ENCODE peak calls at places on chromosomes 4 and X, in four cellular contexts. M is CD8-positive, alpha-beta memory T cell; K is fibroblast of lung; U is ascending aorta. H is an unnamed sample.

GRCh38 chr4:128570380-128570779 is 239.1 kb upstream of the JADE1 start:
- DNase-seq in U (peak; percentile 80), K (peak; percentile 47), M (no peak), H (no peak)

GRCh38 chr4:137032242-137032641 is 500.1 kb downstream of the PCDH18 start:
- DNase-seq in M (no peak), U (no peak), K (peak; percentile 7), H (no peak)

GRCh38 chr4:138184881-138185280 is 57.3 kb downstream of the SLC7A11 start:
- DNase-seq in U (no peak), K (peak; percentile 60), M (no peak), H (no peak)

GRCh38 chr4:64584981-64585557 is 175.8 kb upstream of the TECRL start:
- DNase-seq in K (peak; percentile 36), U (no peak), M (no peak), H (no peak)

GRCh38 chr4:17577660-17578481 is 873 bp downstream of the LAP3 start:
- DNase-seq in M (no peak), U (peak; percentile 78), K (peak; percentile 23), H (no peak)

GRCh38 chrX:56366901-56367300 is 134.7 kb downstream of the KLF8 start:
- DNase-seq in M (no peak), U (no peak), K (no peak), H (no peak)

GRCh38 chr4:48141048-48141447 is 7.0 kb upstream of the TXK start:
- DNase-seq in K (peak; percentile 70), M (no peak), U (no peak), H (no peak)

GRCh38 chrX:94107981-94108380 is 434.0 kb downstream of the FAM133A start:
- DNase-seq in U (no peak), K (no peak), M (no peak), H (no peak)

GRCh38 chr4:89469930-89470375 is 162.4 kb upstream of the GPRIN3 start:
- DNase-seq in U (no peak), M (no peak), K (peak; percentile 97), H (no peak)

GRCh38 chrX:133880032-133880443 is 105.4 kb downstream of the GPC3 start:
- DNase-seq in M (no peak), U (no peak), K (no peak), H (no peak)

GRCh38 chrX:32137525-32137924 is 1065.7 kb upstream of the FTHL17 start:
- DNase-seq in M (no peak), K (peak; percentile 7), U (no peak), H (no peak)

GRCh38 chr4:143352720-143353119 is 16.0 kb downstream of the GAB1 start:
- DNase-seq in U (no peak), K (no peak), M (no peak), H (no peak)

GRCh38 chr4:48005781-48006180 is 10.7 kb downstream of the CNGA1 start:
- DNase-seq in K (no peak), M (no peak), U (no peak), H (no peak)

GRCh38 chr4:79248610-79249009 is 77.3 kb downstream of the NAA11 start:
- DNase-seq in K (no peak), M (no peak), U (no peak), H (no peak)

GRCh38 chrX:81238166-81238565 is 36.3 kb downstream of the SH3BGRL start:
- DNase-seq in K (no peak), M (no peak), U (no peak), H (no peak)

GRCh38 chrX:81237516-81237915 is 35.6 kb downstream of the SH3BGRL start:
- DNase-seq in U (no peak), K (no peak), M (no peak), H (no peak)

GRCh38 chrX:81241753-81242152 is 39.9 kb downstream of the SH3BGRL start:
- DNase-seq in K (no peak), U (no peak), M (no peak), H (no peak)

GRCh38 chrX:81240701-81241100 is 38.8 kb downstream of the SH3BGRL start:
- DNase-seq in M (no peak), K (no peak), U (no peak), H (no peak)
- H3K27me3 ChIP-seq in M (no peaks in the 10 kb centered on the region), K (no peaks in the 10 kb centered on the region), U (no peaks in the 10 kb centered on the region), H (no peaks in the 10 kb centered on the region)

DNA sequence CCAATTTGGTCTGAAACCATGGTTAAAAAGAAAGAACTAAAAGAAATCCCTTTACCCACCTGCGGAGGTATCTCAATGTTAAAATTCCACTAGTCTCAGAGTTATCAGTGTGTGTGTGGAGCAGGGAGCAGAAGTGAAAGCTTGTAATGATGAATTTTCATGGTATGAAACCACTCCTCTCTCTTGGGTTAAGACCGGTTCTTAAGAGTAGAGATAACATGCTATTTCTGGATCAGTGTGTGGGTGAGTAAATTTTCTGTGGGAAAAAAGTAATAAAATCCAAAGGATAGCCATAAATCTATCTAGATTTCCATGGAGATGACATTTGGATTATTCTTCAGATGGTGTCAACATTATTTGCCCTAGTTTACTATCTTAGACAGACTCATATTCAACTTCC is 3.2 kb downstream of the FGF13 start:
- DNase-seq in U (no peak), K (no peak), M (no peak), H (no peak)
- H3K27me3 ChIP-seq in U (no peaks in the 10 kb centered on the region), K (no peaks in the 10 kb centered on the region), M (no peaks in the 10 kb centered on the region), H (peaks cover 9% of the 10 kb centered on the region)

GRCh38 chrX:20330545-20330944 is 63.8 kb upstream of the RPS6KA3 start:
- DNase-seq in K (no peak), U (no peak), M (no peak), H (no peak)
- H3K27me3 ChIP-seq in K (no peaks in the 10 kb centered on the region), U (no peaks in the 10 kb centered on the region), M (no peaks in the 10 kb centered on the region), H (no peaks in the 10 kb centered on the region)

GRCh38 chrX:13506574-13506973 is 62.8 kb upstream of the EGFL6 start:
- DNase-seq in K (peak; percentile 66), M (peak; percentile 35), U (no peak), H (peak; percentile 33)

GRCh38 chrX:13511557-13512330 is 57.7 kb upstream of the EGFL6 start:
- DNase-seq in K (peak; percentile 9), M (no peak), U (no peak), H (no peak)

GRCh38 chrX:13502590-13502989 is 66.8 kb upstream of the EGFL6 start:
- DNase-seq in K (no peak), U (no peak), M (no peak), H (no peak)

GRCh38 chrX:13507893-13508292 is 61.5 kb upstream of the EGFL6 start:
- DNase-seq in U (no peak), M (no peak), K (no peak), H (no peak)
- H3K27me3 ChIP-seq in U (no peaks in the 10 kb centered on the region), M (no peaks in the 10 kb centered on the region), K (no peaks in the 10 kb centered on the region), H (no peaks in the 10 kb centered on the region)

DNA sequence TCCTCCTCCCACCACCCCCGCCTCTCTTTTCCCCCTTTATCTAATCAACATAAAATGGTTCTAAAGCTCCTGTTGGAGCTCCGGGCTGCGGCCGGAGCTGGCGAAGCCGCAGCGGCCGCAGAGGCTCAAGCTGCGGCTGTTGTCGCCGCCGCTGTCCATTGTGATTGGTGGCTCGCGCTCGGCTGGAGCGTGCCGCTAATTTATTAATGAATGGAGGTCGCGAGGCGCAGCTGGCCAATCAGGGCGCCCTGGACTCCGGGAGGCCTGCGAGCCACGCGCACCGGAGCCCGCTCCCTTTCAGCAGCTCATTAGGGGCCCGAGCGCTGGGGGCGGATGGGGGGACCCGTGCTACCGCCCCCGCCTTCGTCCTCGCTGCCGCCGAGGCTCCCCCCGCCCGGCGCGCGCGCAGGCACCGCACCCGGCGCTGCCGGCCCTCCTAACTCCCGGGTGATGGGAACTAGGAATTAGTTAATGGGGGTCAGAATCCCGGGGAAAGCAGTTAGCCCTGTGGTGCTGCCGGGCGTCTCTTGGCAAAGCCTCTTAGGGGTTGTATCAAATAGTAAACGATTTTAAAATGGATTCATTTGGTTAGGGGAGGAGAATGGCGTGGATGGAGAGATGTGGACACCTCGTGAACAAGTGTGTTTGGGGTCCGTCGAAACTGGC is 554 bp upstream of the NEUROG2 start:
- DNase-seq in K (no peak), U (no peak), M (no peak), H (no peak)
- H3K27me3 ChIP-seq in K (peaks cover 83% of the 10 kb centered on the region), U (peaks cover 55% of the 10 kb centered on the region), M (peaks cover 89% of the 10 kb centered on the region), H (peaks cover 98% of the 10 kb centered on the region)

DNA sequence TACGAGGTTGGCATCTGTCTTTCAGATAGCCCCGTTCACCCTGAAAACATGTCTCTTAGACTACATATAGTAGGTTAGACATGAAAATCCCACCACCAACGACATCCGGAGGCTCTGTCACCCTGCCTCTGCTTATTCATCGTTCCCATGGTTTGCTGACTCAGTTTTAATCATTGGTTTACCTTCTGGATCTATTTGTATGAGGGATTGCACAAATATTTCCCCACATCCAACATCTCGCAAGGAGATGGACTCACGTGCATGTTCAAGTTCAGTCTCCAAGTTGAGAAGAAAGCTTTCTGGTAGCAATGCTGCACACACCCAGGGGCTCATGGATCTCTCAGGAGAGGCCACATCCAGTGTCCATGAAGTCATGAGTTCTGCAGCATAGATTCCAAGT is 10.8 kb downstream of the CETN2 start:
- DNase-seq in U (no peak), M (no peak), K (peak; percentile 32), H (no peak)
- H3K27me3 ChIP-seq in U (no peaks in the 10 kb centered on the region), M (no peaks in the 10 kb centered on the region), K (no peaks in the 10 kb centered on the region), H (peaks cover 10% of the 10 kb centered on the region)

GRCh38 chr4:76896048-76896447 is 1.9 kb downstream of the SOWAHB start:
- DNase-seq in M (no peak), U (no peak), K (no peak), H (no peak)

GRCh38 chr4:76894537-76894936 is 3.4 kb downstream of the SOWAHB start:
- DNase-seq in K (no peak), U (no peak), M (no peak), H (no peak)

GRCh38 chr4:76895619-76896018 is 2.3 kb downstream of the SOWAHB start:
- DNase-seq in M (no peak), K (no peak), U (no peak), H (no peak)

GRCh38 chr4:76892001-76892400 is 5.9 kb downstream of the SOWAHB start:
- DNase-seq in M (no peak), K (no peak), U (no peak), H (no peak)

DNA sequence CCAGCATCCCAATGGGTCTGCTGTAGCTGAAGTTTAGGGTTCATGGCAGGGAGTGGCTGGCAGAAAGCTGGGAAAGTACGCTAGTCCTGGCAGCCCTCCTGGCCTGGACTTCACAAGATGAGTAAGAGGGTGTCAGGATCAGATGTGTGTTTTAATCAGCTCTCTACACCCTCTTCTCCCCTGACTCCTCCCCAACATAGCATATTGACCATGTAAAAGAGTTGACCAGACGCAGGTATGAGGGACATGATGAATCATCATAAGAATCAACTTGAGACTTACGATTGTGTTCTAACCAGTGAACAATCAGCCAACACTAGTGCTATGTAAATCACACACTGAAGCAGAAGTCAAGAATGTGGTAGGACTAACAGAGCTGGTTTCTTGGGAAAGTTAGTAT is 5.3 kb downstream of the SOWAHB start:
- DNase-seq in M (no peak), K (no peak), U (no peak), H (no peak)
- H3K27me3 ChIP-seq in M (peaks cover 11% of the 10 kb centered on the region), K (peaks cover 14% of the 10 kb centered on the region), U (no peaks in the 10 kb centered on the region), H (peaks cover 17% of the 10 kb centered on the region)

GRCh38 chr4:187188118-187188517 is 464.5 kb upstream of the FAT1 start:
- DNase-seq in U (no peak), K (no peak), M (no peak), H (no peak)
- H3K27me3 ChIP-seq in U (no peaks in the 10 kb centered on the region), K (no peaks in the 10 kb centered on the region), M (no peaks in the 10 kb centered on the region), H (no peaks in the 10 kb centered on the region)